ENCODE peak calls at places on chromosomes 16 and 17, in five cellular contexts. One of them, this sample, is unnamed.

GRCh38 chr17:16286009-16286946 is 67.0 kb downstream of the CENPV start:
- DNase-seq in CD4-positive, alpha-beta T cell: peak; percentile 68
- DNase-seq in foreskin keratinocyte: peak; percentile 95
- DNase-seq in Peyer's patch: peak; percentile 87
- DNase-seq in A549: peak; percentile 99
- DNase-seq in this sample: peak; percentile 96

GRCh38 chr17:75087558-75088453 is at the start of gene SLC16A5:
- DNase-seq in CD4-positive, alpha-beta T cell: peak; percentile 40
- DNase-seq in A549: peak; percentile 99
- DNase-seq in foreskin keratinocyte: peak; percentile 64
- DNase-seq in Peyer's patch: peak; percentile 70
- DNase-seq in this sample: peak; percentile 98

GRCh38 chr17:35784895-35785294 is 10.5 kb downstream of the MMP28 start:
- DNase-seq in foreskin keratinocyte: peak; percentile 99
- DNase-seq in Peyer's patch: no peak
- DNase-seq in A549: no peak
- DNase-seq in CD4-positive, alpha-beta T cell: no peak
- DNase-seq in this sample: no peak

GRCh38 chr17:56977673-56978395 is at the start of gene SCPEP1:
- DNase-seq in foreskin keratinocyte: peak; percentile 50
- DNase-seq in CD4-positive, alpha-beta T cell: peak; percentile 79
- DNase-seq in A549: peak; percentile 93
- DNase-seq in Peyer's patch: peak; percentile 86
- DNase-seq in this sample: peak; percentile 91

GRCh38 chr17:79670537-79671386 is 59.9 kb upstream of the RBFOX3 start:
- DNase-seq in A549: no peak
- DNase-seq in Peyer's patch: no peak
- DNase-seq in CD4-positive, alpha-beta T cell: no peak
- DNase-seq in foreskin keratinocyte: no peak
- DNase-seq in this sample: no peak

GRCh38 chr16:25040543-25040942 is 25.4 kb upstream of the ARHGAP17 start:
- DNase-seq in CD4-positive, alpha-beta T cell: no peak
- DNase-seq in foreskin keratinocyte: no peak
- DNase-seq in A549: no peak
- DNase-seq in Peyer's patch: no peak
- DNase-seq in this sample: no peak

GRCh38 chr17:81905424-81905875 is 3.4 kb downstream of the NPB start:
- DNase-seq in CD4-positive, alpha-beta T cell: no peak
- DNase-seq in foreskin keratinocyte: no peak
- DNase-seq in A549: no peak
- DNase-seq in Peyer's patch: no peak
- DNase-seq in this sample: no peak

GRCh38 chr17:45221997-45222272 is 250 bp downstream of the FMNL1 start:
- DNase-seq in CD4-positive, alpha-beta T cell: no peak
- DNase-seq in A549: no peak
- DNase-seq in Peyer's patch: no peak
- DNase-seq in foreskin keratinocyte: no peak
- DNase-seq in this sample: no peak

GRCh38 chr16:66273644-66274334 is 92.7 kb upstream of the CDH5 start:
- DNase-seq in CD4-positive, alpha-beta T cell: no peak
- DNase-seq in Peyer's patch: no peak
- DNase-seq in foreskin keratinocyte: peak; percentile 42
- DNase-seq in A549: no peak
- DNase-seq in this sample: peak; percentile 47

GRCh38 chr16:4693956-4694663 is 748 bp downstream of the NUDT16L1 start:
- DNase-seq in Peyer's patch: peak; percentile 38
- DNase-seq in A549: peak; percentile 48
- DNase-seq in CD4-positive, alpha-beta T cell: peak; percentile 55
- DNase-seq in foreskin keratinocyte: no peak
- DNase-seq in this sample: peak; percentile 70

GRCh38 chr17:57551321-57552079 is 193.6 kb downstream of the CCDC182 start:
- DNase-seq in CD4-positive, alpha-beta T cell: peak; percentile 35
- DNase-seq in foreskin keratinocyte: no peak
- DNase-seq in Peyer's patch: peak; percentile 98
- DNase-seq in A549: no peak
- DNase-seq in this sample: no peak

GRCh38 chr17:62303476-62303875 is 76.9 kb upstream of the EFCAB3 start:
- DNase-seq in CD4-positive, alpha-beta T cell: no peak
- DNase-seq in Peyer's patch: no peak
- DNase-seq in A549: no peak
- DNase-seq in foreskin keratinocyte: no peak
- DNase-seq in this sample: no peak

GRCh38 chr16:24151482-24151939 is 104.6 kb upstream of the CACNG3 start:
- DNase-seq in Peyer's patch: no peak
- DNase-seq in A549: no peak
- DNase-seq in CD4-positive, alpha-beta T cell: peak; percentile 8
- DNase-seq in foreskin keratinocyte: no peak
- DNase-seq in this sample: peak; percentile 55

GRCh38 chr17:9714801-9715200 is 69.5 kb downstream of the USP43 start:
- DNase-seq in A549: no peak
- DNase-seq in CD4-positive, alpha-beta T cell: no peak
- DNase-seq in Peyer's patch: no peak
- DNase-seq in foreskin keratinocyte: no peak
- DNase-seq in this sample: no peak

GRCh38 chr17:3043737-3044365 is 19.6 kb downstream of the OR1D5 start:
- DNase-seq in A549: no peak
- DNase-seq in CD4-positive, alpha-beta T cell: no peak
- DNase-seq in foreskin keratinocyte: no peak
- DNase-seq in Peyer's patch: no peak
- DNase-seq in this sample: peak; percentile 67

GRCh38 chr16:55418586-55418985 is 60.4 kb upstream of the MMP2 start:
- DNase-seq in Peyer's patch: no peak
- DNase-seq in A549: no peak
- DNase-seq in CD4-positive, alpha-beta T cell: no peak
- DNase-seq in foreskin keratinocyte: peak; percentile 18
- DNase-seq in this sample: peak; percentile 35

GRCh38 chr16:13557476-13557875 is 362.5 kb upstream of the ERCC4 start:
- DNase-seq in Peyer's patch: no peak
- DNase-seq in A549: no peak
- DNase-seq in CD4-positive, alpha-beta T cell: no peak
- DNase-seq in foreskin keratinocyte: no peak
- DNase-seq in this sample: no peak

GRCh38 chr17:60730273-60730672 is 52.6 kb downstream of the BCAS3 start:
- DNase-seq in Peyer's patch: no peak
- DNase-seq in A549: no peak
- DNase-seq in foreskin keratinocyte: no peak
- DNase-seq in CD4-positive, alpha-beta T cell: no peak
- DNase-seq in this sample: no peak

GRCh38 chr17:37828313-37829124 is 83.7 kb upstream of the HNF1B start:
- DNase-seq in foreskin keratinocyte: no peak
- DNase-seq in CD4-positive, alpha-beta T cell: no peak
- DNase-seq in A549: peak; percentile 77
- DNase-seq in Peyer's patch: no peak
- DNase-seq in this sample: no peak

GRCh38 chr17:49993423-49994037 is 1.5 kb downstream of the DLX3 start:
- DNase-seq in CD4-positive, alpha-beta T cell: no peak
- DNase-seq in Peyer's patch: peak; percentile 21
- DNase-seq in A549: no peak
- DNase-seq in foreskin keratinocyte: peak; percentile 39
- DNase-seq in this sample: peak; percentile 88

GRCh38 chr16:82741073-82741615 is 114.4 kb downstream of the CDH13 start:
- DNase-seq in Peyer's patch: no peak
- DNase-seq in CD4-positive, alpha-beta T cell: no peak
- DNase-seq in foreskin keratinocyte: peak; percentile 69
- DNase-seq in A549: no peak
- DNase-seq in this sample: no peak

GRCh38 chr17:77744268-77744988 is 214.1 kb upstream of the TNRC6C start:
- DNase-seq in foreskin keratinocyte: no peak
- DNase-seq in CD4-positive, alpha-beta T cell: no peak
- DNase-seq in Peyer's patch: no peak
- DNase-seq in A549: no peak
- DNase-seq in this sample: no peak

GRCh38 chr17:77366206-77366557 is 225.4 kb downstream of the SEC14L1 start:
- DNase-seq in foreskin keratinocyte: peak; percentile 37
- DNase-seq in A549: no peak
- DNase-seq in CD4-positive, alpha-beta T cell: no peak
- DNase-seq in Peyer's patch: no peak
- DNase-seq in this sample: no peak

GRCh38 chr16:76278976-76279375 is 1.8 kb downstream of the CNTNAP4 start:
- DNase-seq in Peyer's patch: no peak
- DNase-seq in foreskin keratinocyte: no peak
- DNase-seq in CD4-positive, alpha-beta T cell: no peak
- DNase-seq in A549: no peak
- DNase-seq in this sample: peak; percentile 70

GRCh38 chr16:48498761-48499600 is 111.0 kb downstream of the N4BP1 start:
- DNase-seq in A549: no peak
- DNase-seq in foreskin keratinocyte: peak; percentile 42
- DNase-seq in Peyer's patch: no peak
- DNase-seq in CD4-positive, alpha-beta T cell: no peak
- DNase-seq in this sample: peak; percentile 35

GRCh38 chr16:28167221-28167620 is 44.5 kb downstream of the XPO6 start:
- DNase-seq in foreskin keratinocyte: no peak
- DNase-seq in Peyer's patch: no peak
- DNase-seq in CD4-positive, alpha-beta T cell: no peak
- DNase-seq in A549: no peak
- DNase-seq in this sample: no peak

GRCh38 chr16:22642689-22643088 is 132.0 kb downstream of the NPIPB5 start:
- DNase-seq in A549: no peak
- DNase-seq in CD4-positive, alpha-beta T cell: no peak
- DNase-seq in foreskin keratinocyte: no peak
- DNase-seq in Peyer's patch: no peak
- DNase-seq in this sample: no peak

DNA sequence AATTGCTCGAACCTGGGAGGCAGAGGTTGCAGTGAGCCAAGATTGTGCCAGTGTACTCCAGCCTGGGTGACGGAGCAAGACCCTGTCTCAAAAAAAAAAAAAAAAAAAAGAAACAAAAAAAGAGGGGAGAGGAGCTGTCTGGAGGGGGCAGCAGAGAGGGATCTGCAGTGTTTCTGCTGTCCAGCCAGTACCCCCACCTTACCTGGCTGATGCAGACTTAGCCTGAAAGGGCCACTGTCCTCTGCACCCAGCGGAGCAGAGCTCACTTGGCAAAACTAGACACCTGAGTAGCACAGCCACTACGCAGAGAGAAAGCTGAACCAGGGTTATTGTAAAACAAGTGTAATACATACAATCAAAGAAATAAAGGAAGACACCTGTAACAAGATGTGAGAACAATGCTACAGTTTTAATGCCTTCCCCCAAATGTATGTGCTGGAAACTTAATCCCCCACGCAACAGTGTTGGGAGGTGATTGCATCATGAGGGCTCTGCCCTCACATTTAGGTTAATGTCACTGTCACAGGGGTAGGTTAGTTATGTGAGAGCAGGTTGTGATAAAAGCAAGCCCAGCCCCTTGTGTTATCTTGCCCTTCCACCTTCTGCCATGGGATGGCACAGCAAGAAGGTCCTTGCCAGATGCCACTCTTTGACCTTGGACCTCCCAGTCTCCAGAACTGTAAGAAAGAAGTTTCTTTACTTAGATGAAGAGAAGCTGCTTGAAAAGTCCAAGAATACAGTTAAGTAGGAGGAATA is 211.2 kb downstream of the RPTOR start:
- DNase-seq in Peyer's patch: no peak
- DNase-seq in A549: no peak
- DNase-seq in foreskin keratinocyte: no peak
- DNase-seq in CD4-positive, alpha-beta T cell: no peak
- DNase-seq in this sample: peak; percentile 62
- TF ChIP-seq CTCF in Peyer's patch: no peak
- TF ChIP-seq CTCF in A549: no peak
- TF ChIP-seq CTCF in foreskin keratinocyte: peak; percentile 19
- TF ChIP-seq CTCF in CD4-positive, alpha-beta T cell: no peak
- TF ChIP-seq CTCF in this sample: peak; percentile 41

GRCh38 chr17:20896153-20896649 is 146.6 kb downstream of the USP22 start:
- DNase-seq in A549: no peak
- DNase-seq in CD4-positive, alpha-beta T cell: peak; percentile 32
- DNase-seq in Peyer's patch: no peak
- DNase-seq in foreskin keratinocyte: peak; percentile 7
- DNase-seq in this sample: peak; percentile 14
- TF ChIP-seq CTCF in A549: no peak
- TF ChIP-seq CTCF in CD4-positive, alpha-beta T cell: no peak
- TF ChIP-seq CTCF in Peyer's patch: no peak
- TF ChIP-seq CTCF in foreskin keratinocyte: peak; percentile 61
- TF ChIP-seq CTCF in this sample: no peak

GRCh38 chr16:1180772-1181714 is 28.1 kb downstream of the CACNA1H start:
- DNase-seq in foreskin keratinocyte: no peak
- DNase-seq in Peyer's patch: no peak
- DNase-seq in A549: no peak
- DNase-seq in CD4-positive, alpha-beta T cell: no peak
- DNase-seq in this sample: no peak

GRCh38 chr16:1184980-1185379 is 32.1 kb downstream of the CACNA1H start:
- DNase-seq in CD4-positive, alpha-beta T cell: no peak
- DNase-seq in foreskin keratinocyte: no peak
- DNase-seq in Peyer's patch: no peak
- DNase-seq in A549: no peak
- DNase-seq in this sample: no peak

GRCh38 chr16:1183235-1183907 is 30.5 kb downstream of the CACNA1H start:
- DNase-seq in A549: peak; percentile 58
- DNase-seq in foreskin keratinocyte: no peak
- DNase-seq in Peyer's patch: no peak
- DNase-seq in CD4-positive, alpha-beta T cell: no peak
- DNase-seq in this sample: no peak

GRCh38 chr16:1184156-1184868 is 31.4 kb downstream of the CACNA1H start:
- DNase-seq in foreskin keratinocyte: no peak
- DNase-seq in Peyer's patch: no peak
- DNase-seq in A549: no peak
- DNase-seq in CD4-positive, alpha-beta T cell: no peak
- DNase-seq in this sample: no peak

DNA sequence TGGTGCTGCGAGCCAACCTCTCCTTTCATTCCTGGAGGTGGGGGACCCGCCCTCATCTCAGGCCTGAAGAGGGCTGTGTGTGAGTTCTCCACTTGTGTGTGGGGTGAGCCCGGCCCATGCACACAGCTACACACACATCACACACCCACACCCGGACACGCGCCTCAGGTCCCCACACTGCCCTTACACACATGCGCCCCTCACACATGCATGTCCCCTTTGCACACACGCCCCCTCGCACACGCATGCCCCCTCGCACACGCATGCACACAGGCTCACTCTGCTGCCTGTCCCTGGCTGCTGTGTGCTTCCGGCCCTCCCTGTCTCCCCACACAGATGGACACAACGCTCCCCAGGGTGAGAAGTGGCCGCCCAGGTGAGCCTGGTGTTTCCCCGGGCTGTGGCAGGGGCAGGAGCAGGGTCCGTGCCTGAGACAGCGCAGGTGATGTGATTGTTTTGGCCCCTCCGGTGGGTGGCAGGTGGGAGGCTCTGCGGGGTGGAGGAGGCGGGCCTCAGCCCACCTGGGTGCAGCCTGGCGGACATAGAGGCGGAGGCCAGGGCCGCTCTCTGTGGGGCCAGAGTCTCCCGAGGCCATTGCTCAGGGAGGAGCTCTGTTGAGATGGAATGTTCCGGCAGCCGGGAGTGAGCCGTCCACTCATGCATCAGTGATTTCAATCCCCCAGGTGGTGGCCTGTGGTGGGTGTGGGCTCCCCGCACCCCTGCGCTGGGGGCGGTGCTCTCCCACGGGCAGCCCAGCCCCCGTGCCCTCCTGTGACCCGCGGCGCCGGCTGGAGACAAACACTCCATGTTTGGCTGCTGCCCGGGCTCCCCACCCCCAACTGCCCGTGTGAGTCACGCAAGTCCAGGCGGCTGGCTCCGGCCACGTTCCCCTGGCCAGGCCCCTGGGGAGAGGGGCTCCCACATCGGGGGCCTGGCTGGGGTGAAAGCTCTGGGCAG is 29.1 kb downstream of the CACNA1H start:
- DNase-seq in A549: peak; percentile 57
- DNase-seq in Peyer's patch: peak; percentile 18
- DNase-seq in foreskin keratinocyte: no peak
- DNase-seq in CD4-positive, alpha-beta T cell: no peak
- DNase-seq in this sample: no peak
- TF ChIP-seq CTCF in A549: no peak
- TF ChIP-seq CTCF in Peyer's patch: no peak
- TF ChIP-seq CTCF in foreskin keratinocyte: no peak
- TF ChIP-seq CTCF in CD4-positive, alpha-beta T cell: no peak
- TF ChIP-seq CTCF in this sample: no peak

GRCh38 chr17:72056727-72057290 is 64.0 kb upstream of the SOX9 start:
- DNase-seq in Peyer's patch: no peak
- DNase-seq in foreskin keratinocyte: no peak
- DNase-seq in CD4-positive, alpha-beta T cell: no peak
- DNase-seq in A549: no peak
- DNase-seq in this sample: peak; percentile 48
- TF ChIP-seq CTCF in Peyer's patch: no peak
- TF ChIP-seq CTCF in foreskin keratinocyte: peak; percentile 17
- TF ChIP-seq CTCF in CD4-positive, alpha-beta T cell: no peak
- TF ChIP-seq CTCF in A549: no peak
- TF ChIP-seq CTCF in this sample: peak; percentile 59